ENCODE peak calls at places on chromosomes 4 and X, in six cellular contexts. Y is activated T-cell treated with anti-CD3 and anti-CD28 coated beads for 4 hours, R is GM06990, H is NCI-H2029, L is substantia nigra, N is iPS-NIHi11. K is an unnamed sample.

GRCh38 chr4:102705391-102705935 is 55.3 kb downstream of the MANBA start:
- DNase-seq in H (no peak), L (no peak), N (peak), Y (no peak), R (no peak), K (no peak)

GRCh38 chr4:154781126-154781982 is at the start of gene RBM46:
- DNase-seq in H (no peak), R (no peak), Y (no peak), L (no peak), N (peak), K (no peak)

GRCh38 chr4:137853424-137853823 is 321.1 kb upstream of the PCDH18 start:
- DNase-seq in Y (no peak), R (no peak), N (no peak), H (no peak), L (no peak), K (no peak)

GRCh38 chr4:3074846-3075651 is 568 bp downstream of the HTT start:
- DNase-seq in Y (peak), R (peak), H (peak), L (peak), N (peak), K (peak)

GRCh38 chr4:105620640-105621323 is 68.4 kb downstream of the ARHGEF38 start:
- DNase-seq in L (no peak), Y (no peak), H (no peak), N (no peak), R (no peak), K (no peak)

GRCh38 chrX:40155617-40156471 is 58.1 kb upstream of the BCOR start:
- DNase-seq in R (no peak), N (no peak), Y (no peak), H (no peak), L (no peak), K (no peak)

GRCh38 chrX:133527825-133528224 is 112.5 kb upstream of the GPC4 start:
- DNase-seq in L (no peak), R (no peak), Y (no peak), N (no peak), H (no peak), K (no peak)

GRCh38 chr4:183430317-183430986 is 14.0 kb upstream of the CDKN2AIP start:
- DNase-seq in R (no peak), H (no peak), L (no peak), N (peak), Y (no peak), K (no peak)

GRCh38 chr4:3805026-3805425 is 38.8 kb downstream of the ADRA2C start:
- DNase-seq in L (no peak), R (no peak), Y (no peak), N (no peak), H (no peak), K (no peak)